ENCODE peak calls at places on chromosome 10, in five cellular contexts. One of them, this sample, is unnamed.

GRCh38 chr10:126016884-126017283 is 120.5 kb downstream of the FANK1 start:
- DNase-seq in AG04450: no peak
- DNase-seq in cardiac fibroblast: no peak
- DNase-seq in astrocyte: no peak
- DNase-seq in thyroid gland: no peak
- DNase-seq in this sample: no peak

GRCh38 chr10:82874671-82875070 is 999.7 kb downstream of the NRG3 start:
- DNase-seq in astrocyte: peak; percentile 43
- DNase-seq in AG04450: no peak
- DNase-seq in thyroid gland: no peak
- DNase-seq in cardiac fibroblast: peak; percentile 36
- DNase-seq in this sample: no peak

GRCh38 chr10:17430647-17431355 is 23.6 kb downstream of the ST8SIA6 start:
- DNase-seq in thyroid gland: peak; percentile 76
- DNase-seq in astrocyte: peak; percentile 49
- DNase-seq in cardiac fibroblast: peak; percentile 82
- DNase-seq in AG04450: peak; percentile 61
- DNase-seq in this sample: peak; percentile 41

GRCh38 chr10:4740471-4740870 is 85.5 kb upstream of the AKR1E2 start:
- DNase-seq in thyroid gland: no peak
- DNase-seq in AG04450: no peak
- DNase-seq in cardiac fibroblast: no peak
- DNase-seq in astrocyte: no peak
- DNase-seq in this sample: no peak

GRCh38 chr10:45063605-45064231 is 63.0 kb downstream of the ZNF22 start:
- DNase-seq in astrocyte: no peak
- DNase-seq in cardiac fibroblast: peak; percentile 59
- DNase-seq in thyroid gland: peak; percentile 14
- DNase-seq in AG04450: no peak
- DNase-seq in this sample: no peak

GRCh38 chr10:43953672-43954071 is 305.0 kb upstream of the ZNF32 start:
- DNase-seq in astrocyte: no peak
- DNase-seq in cardiac fibroblast: no peak
- DNase-seq in AG04450: no peak
- DNase-seq in thyroid gland: no peak
- DNase-seq in this sample: no peak

GRCh38 chr10:89283988-89284475 is 17.8 kb upstream of the IFIT2 start:
- DNase-seq in AG04450: no peak
- DNase-seq in astrocyte: peak; percentile 70
- DNase-seq in thyroid gland: peak; percentile 30
- DNase-seq in cardiac fibroblast: peak; percentile 69
- DNase-seq in this sample: peak; percentile 78

GRCh38 chr10:88660593-88660884 is 3.7 kb upstream of the LIPF start:
- DNase-seq in thyroid gland: no peak
- DNase-seq in AG04450: no peak
- DNase-seq in astrocyte: peak; percentile 10
- DNase-seq in cardiac fibroblast: no peak
- DNase-seq in this sample: no peak

GRCh38 chr10:75492151-75492550 is 60.7 kb downstream of the LRMDA start:
- DNase-seq in thyroid gland: no peak
- DNase-seq in AG04450: no peak
- DNase-seq in cardiac fibroblast: no peak
- DNase-seq in astrocyte: no peak
- DNase-seq in this sample: no peak

GRCh38 chr10:18224626-18225445 is 84.6 kb downstream of the CACNB2 start:
- DNase-seq in AG04450: no peak
- DNase-seq in thyroid gland: no peak
- DNase-seq in astrocyte: no peak
- DNase-seq in cardiac fibroblast: no peak
- DNase-seq in this sample: no peak

GRCh38 chr10:77898323-77899079 is 28.1 kb downstream of the DLG5 start:
- DNase-seq in astrocyte: no peak
- DNase-seq in thyroid gland: peak; percentile 79
- DNase-seq in cardiac fibroblast: no peak
- DNase-seq in AG04450: no peak
- DNase-seq in this sample: no peak

GRCh38 chr10:20890009-20890408 is 7.1 kb downstream of the NEBL start:
- DNase-seq in thyroid gland: no peak
- DNase-seq in AG04450: no peak
- DNase-seq in astrocyte: peak; percentile 49
- DNase-seq in cardiac fibroblast: peak; percentile 5
- DNase-seq in this sample: no peak

GRCh38 chr10:128151031-128151430 is 24.8 kb upstream of the MKI67 start:
- DNase-seq in thyroid gland: no peak
- DNase-seq in AG04450: no peak
- DNase-seq in astrocyte: no peak
- DNase-seq in cardiac fibroblast: no peak
- DNase-seq in this sample: no peak

GRCh38 chr10:127937069-127937468 is 30.2 kb downstream of the PTPRE start:
- DNase-seq in thyroid gland: no peak
- DNase-seq in astrocyte: no peak
- DNase-seq in cardiac fibroblast: no peak
- DNase-seq in AG04450: no peak
- DNase-seq in this sample: no peak

DNA sequence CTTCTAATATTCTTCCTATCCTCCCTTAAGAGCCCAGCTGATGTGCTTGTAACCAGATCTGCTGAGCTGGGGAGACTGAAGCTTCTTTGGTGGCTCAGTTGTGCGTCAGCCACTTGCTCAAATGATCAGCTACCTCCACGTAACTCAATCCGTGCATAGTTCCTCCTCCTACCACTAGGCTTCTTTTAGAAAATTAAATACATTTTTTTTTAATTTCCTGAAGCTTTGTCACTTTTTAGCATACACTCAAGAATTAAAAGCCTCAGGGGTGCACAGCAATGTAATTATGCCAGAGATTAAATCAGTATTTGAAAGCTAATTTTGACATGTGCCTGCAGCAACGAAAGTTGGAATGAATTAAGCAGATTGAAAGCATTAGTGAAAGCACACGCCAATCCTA is 20.4 kb upstream of the PRLHR start:
- DNase-seq in cardiac fibroblast: peak; percentile 15
- DNase-seq in AG04450: no peak
- DNase-seq in astrocyte: no peak
- DNase-seq in thyroid gland: no peak
- DNase-seq in this sample: no peak
- TF ChIP-seq CTCF in cardiac fibroblast: peak; percentile 6
- TF ChIP-seq CTCF in AG04450: no peak
- TF ChIP-seq CTCF in astrocyte: no peak
- TF ChIP-seq CTCF in thyroid gland: no peak
- TF ChIP-seq CTCF in this sample: no peak

GRCh38 chr10:48684463-48684791 is 246 bp upstream of the WDFY4 start:
- DNase-seq in thyroid gland: no peak
- DNase-seq in cardiac fibroblast: no peak
- DNase-seq in astrocyte: no peak
- DNase-seq in AG04450: no peak
- DNase-seq in this sample: no peak
- H3K4me3 ChIP-seq in thyroid gland: no peak overlapping the region
- H3K4me3 ChIP-seq in cardiac fibroblast: no peak overlapping the region
- H3K4me3 ChIP-seq in astrocyte: no peak overlapping the region
- H3K4me3 ChIP-seq in AG04450: no peak overlapping the region
- H3K4me3 ChIP-seq in this sample: no peak overlapping the region

GRCh38 chr10:416091-416515 is 273.4 kb downstream of the DIP2C start:
- DNase-seq in AG04450: no peak
- DNase-seq in astrocyte: peak; percentile 36
- DNase-seq in thyroid gland: no peak
- DNase-seq in cardiac fibroblast: no peak
- DNase-seq in this sample: no peak
- TF ChIP-seq CTCF in AG04450: no peak
- TF ChIP-seq CTCF in astrocyte: no peak
- TF ChIP-seq CTCF in thyroid gland: no peak
- TF ChIP-seq CTCF in cardiac fibroblast: no peak
- TF ChIP-seq CTCF in this sample: no peak

GRCh38 chr10:49303711-49304110 is 4.7 kb downstream of the C10orf71 start:
- DNase-seq in cardiac fibroblast: no peak
- DNase-seq in astrocyte: no peak
- DNase-seq in thyroid gland: no peak
- DNase-seq in AG04450: no peak
- DNase-seq in this sample: no peak
- H3K4me3 ChIP-seq in cardiac fibroblast: no peak overlapping the region
- H3K4me3 ChIP-seq in astrocyte: no peak overlapping the region
- H3K4me3 ChIP-seq in thyroid gland: no peak overlapping the region
- H3K4me3 ChIP-seq in AG04450: no peak overlapping the region
- H3K4me3 ChIP-seq in this sample: no peak overlapping the region

DNA sequence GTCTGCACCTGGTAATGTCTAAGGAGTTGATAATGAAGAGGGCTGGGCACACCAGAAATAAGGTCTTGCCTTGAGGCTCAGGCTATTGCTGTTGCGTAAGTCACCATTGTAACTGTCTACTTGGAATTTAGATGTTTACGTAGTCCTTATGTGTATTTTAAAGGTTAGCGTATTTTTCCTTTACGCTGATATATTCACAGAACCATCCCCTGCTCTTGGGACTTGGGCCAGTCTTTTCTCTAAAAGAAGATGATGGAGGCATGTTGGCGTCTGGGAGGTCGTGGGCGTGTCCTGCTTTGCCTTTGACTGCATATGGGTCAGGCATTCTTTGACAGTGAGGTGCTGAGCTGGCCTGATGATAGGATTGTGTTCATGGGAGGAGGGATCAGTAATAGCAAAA is 14.8 kb downstream of the WDR37 start:
- DNase-seq in AG04450: no peak
- DNase-seq in thyroid gland: no peak
- DNase-seq in astrocyte: peak; percentile 26
- DNase-seq in cardiac fibroblast: peak; percentile 17
- DNase-seq in this sample: no peak
- TF ChIP-seq CTCF in AG04450: no peak
- TF ChIP-seq CTCF in thyroid gland: no peak
- TF ChIP-seq CTCF in astrocyte: no peak
- TF ChIP-seq CTCF in cardiac fibroblast: no peak
- TF ChIP-seq CTCF in this sample: no peak

DNA sequence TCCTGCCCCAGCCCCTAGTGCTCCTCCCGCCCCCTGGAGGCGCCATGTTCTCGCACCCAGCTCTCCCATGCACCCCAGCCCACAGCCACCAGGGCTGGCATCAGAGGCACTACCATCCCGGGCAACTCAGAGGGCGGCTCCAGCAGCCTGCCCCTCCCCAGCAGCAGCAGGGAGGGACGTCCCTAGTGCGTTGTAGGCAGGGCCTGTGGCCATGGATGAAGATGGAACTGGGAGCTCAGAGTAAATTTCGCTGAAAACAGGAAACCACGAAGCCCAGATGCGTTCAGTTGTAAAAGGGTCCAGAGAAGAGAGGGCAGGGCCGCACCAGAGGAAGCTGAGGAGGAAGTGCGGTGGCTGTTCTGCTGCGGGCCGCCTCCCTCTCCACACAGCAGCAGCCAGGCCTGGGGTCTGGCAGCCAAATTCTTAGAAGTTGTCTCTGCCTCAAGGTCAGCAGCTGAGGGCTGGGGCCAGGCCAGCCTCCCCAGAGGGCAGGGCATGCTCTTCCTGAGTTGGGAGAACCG is 24.6 kb downstream of the VSIR start:
- DNase-seq in cardiac fibroblast: no peak
- DNase-seq in astrocyte: no peak
- DNase-seq in thyroid gland: peak; percentile 29
- DNase-seq in AG04450: no peak
- DNase-seq in this sample: no peak
- H3K4me3 ChIP-seq in cardiac fibroblast: no peak overlapping the region
- H3K4me3 ChIP-seq in astrocyte: no peak overlapping the region
- H3K4me3 ChIP-seq in thyroid gland: no peak overlapping the region
- H3K4me3 ChIP-seq in AG04450: no peak overlapping the region
- H3K4me3 ChIP-seq in this sample: no peak overlapping the region

GRCh38 chr10:117074621-117075020 is 63.4 kb downstream of the VAX1 start:
- DNase-seq in cardiac fibroblast: no peak
- DNase-seq in AG04450: no peak
- DNase-seq in thyroid gland: no peak
- DNase-seq in astrocyte: no peak
- DNase-seq in this sample: no peak
- TF ChIP-seq CTCF in cardiac fibroblast: no peak
- TF ChIP-seq CTCF in AG04450: no peak
- TF ChIP-seq CTCF in thyroid gland: no peak
- TF ChIP-seq CTCF in astrocyte: no peak
- TF ChIP-seq CTCF in this sample: no peak

DNA sequence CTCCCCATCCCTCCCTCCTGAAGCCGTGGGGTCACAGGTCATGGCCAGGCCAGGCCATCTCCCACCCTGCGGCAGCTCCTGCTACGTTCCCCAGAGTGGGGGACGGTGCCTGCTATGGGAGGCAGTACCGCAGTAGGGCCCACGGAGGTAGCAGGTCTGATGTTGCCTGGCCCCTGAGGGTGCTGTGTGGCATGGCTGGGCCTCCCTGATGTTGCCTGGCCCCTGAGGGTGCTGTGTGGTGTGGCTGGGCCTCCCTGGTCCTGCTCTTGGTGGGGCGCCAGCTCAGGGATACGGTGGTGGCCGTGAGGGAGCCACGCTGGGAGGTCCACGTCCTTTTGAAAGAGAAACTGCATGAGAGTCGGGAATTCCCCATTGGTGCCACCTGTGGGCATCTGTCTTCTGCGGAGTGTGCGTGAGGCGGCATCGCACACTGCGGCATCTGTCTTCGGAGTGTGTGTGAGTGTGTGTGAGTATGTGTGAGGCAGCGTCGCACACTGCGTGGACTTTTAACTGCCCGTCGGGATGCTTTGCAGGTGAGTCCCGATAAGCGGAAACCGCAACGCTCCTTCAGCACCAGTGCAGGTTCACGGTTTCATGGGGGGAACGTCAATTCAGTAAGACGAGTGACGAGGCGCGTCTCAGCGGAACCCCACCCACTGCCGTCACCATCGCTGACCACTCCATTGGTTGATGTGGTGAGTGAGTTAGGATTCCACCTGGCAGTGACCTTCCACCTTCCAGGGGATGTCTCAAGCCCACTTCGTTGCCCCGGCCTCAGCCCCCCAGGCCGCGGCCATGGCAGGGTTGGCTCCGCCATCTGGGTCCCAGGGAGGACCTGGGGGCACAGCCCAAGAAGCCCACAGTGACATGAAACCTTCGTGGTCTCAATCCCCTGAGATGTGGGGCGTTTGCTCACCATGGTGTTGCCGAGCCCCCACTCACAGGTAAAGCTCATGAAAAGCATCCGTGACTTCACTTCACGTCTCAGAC is 51.2 kb upstream of the CFAP46 start:
- DNase-seq in AG04450: no peak
- DNase-seq in cardiac fibroblast: no peak
- DNase-seq in astrocyte: no peak
- DNase-seq in thyroid gland: no peak
- DNase-seq in this sample: no peak
- H3K4me3 ChIP-seq in AG04450: no peak overlapping the region
- H3K4me3 ChIP-seq in cardiac fibroblast: no peak overlapping the region
- H3K4me3 ChIP-seq in astrocyte: no peak overlapping the region
- H3K4me3 ChIP-seq in thyroid gland: no peak overlapping the region
- H3K4me3 ChIP-seq in this sample: no peak overlapping the region

GRCh38 chr10:95907454-95908253 is at the start of gene CC2D2B:
- DNase-seq in AG04450: peak; percentile 46
- DNase-seq in thyroid gland: peak; percentile 87
- DNase-seq in cardiac fibroblast: peak; percentile 84
- DNase-seq in astrocyte: peak; percentile 72
- DNase-seq in this sample: peak; percentile 37
- TF ChIP-seq CTCF in AG04450: peak; percentile 22
- TF ChIP-seq CTCF in thyroid gland: no peak
- TF ChIP-seq CTCF in cardiac fibroblast: no peak
- TF ChIP-seq CTCF in astrocyte: no peak
- TF ChIP-seq CTCF in this sample: no peak

This sample was measured in HFF-Myc.